ENCODE peak calls at places on chromosome 21, in four cellular contexts. E, U, Z and M are unnamed samples.
A peak's percentile ranks its signal among the peaks of the same experiment; 100 is the strongest.

GRCh38 chr21:36430841-36431240 is 45.6 kb downstream of the CHAF1B start:
- DNase-seq in E (no peak), U (no peak), Z (no peak), M (no peak)

GRCh38 chr21:15560383-15561056 is 169.3 kb upstream of the USP25 start:
- DNase-seq in E (no peak), U (no peak), Z (no peak), M (no peak)

GRCh38 chr21:45747802-45748445 is 104.4 kb downstream of the PCBP3 start:
- DNase-seq in E (peak; percentile 85), U (no peak), Z (no peak), M (peak; percentile 32)

GRCh38 chr21:29233611-29234540 is 64.8 kb upstream of the BACH1 start:
- DNase-seq in E (no peak), U (no peak), Z (no peak), M (no peak)

GRCh38 chr21:46115441-46116188 is 17.7 kb downstream of the COL6A2 start:
- DNase-seq in E (no peak), U (no peak), Z (no peak), M (no peak)

GRCh38 chr21:36587388-36587787 is 107.5 kb upstream of the CLDN14 start:
- DNase-seq in E (no peak), U (no peak), Z (no peak), M (no peak)

GRCh38 chr21:37243961-37244360 is 23.2 kb downstream of the VPS26C start:
- DNase-seq in E (no peak), U (no peak), Z (no peak), M (no peak)

GRCh38 chr21:27171704-27172103 is 204.8 kb upstream of the ADAMTS5 start:
- DNase-seq in E (no peak), U (no peak), Z (no peak), M (no peak)

GRCh38 chr21:33402011-33402979 is 918 bp upstream of the IFNGR2 start:
- DNase-seq in E (peak; percentile 61), U (peak; percentile 33), Z (no peak), M (peak; percentile 84)
- H3K4me1 ChIP-seq in E (peaks cover 18% of the 10 kb centered on the region), U (peaks cover 8% of the 10 kb centered on the region), Z (peaks cover 31% of the 10 kb centered on the region), M (no peaks in the 10 kb centered on the region)

DNA sequence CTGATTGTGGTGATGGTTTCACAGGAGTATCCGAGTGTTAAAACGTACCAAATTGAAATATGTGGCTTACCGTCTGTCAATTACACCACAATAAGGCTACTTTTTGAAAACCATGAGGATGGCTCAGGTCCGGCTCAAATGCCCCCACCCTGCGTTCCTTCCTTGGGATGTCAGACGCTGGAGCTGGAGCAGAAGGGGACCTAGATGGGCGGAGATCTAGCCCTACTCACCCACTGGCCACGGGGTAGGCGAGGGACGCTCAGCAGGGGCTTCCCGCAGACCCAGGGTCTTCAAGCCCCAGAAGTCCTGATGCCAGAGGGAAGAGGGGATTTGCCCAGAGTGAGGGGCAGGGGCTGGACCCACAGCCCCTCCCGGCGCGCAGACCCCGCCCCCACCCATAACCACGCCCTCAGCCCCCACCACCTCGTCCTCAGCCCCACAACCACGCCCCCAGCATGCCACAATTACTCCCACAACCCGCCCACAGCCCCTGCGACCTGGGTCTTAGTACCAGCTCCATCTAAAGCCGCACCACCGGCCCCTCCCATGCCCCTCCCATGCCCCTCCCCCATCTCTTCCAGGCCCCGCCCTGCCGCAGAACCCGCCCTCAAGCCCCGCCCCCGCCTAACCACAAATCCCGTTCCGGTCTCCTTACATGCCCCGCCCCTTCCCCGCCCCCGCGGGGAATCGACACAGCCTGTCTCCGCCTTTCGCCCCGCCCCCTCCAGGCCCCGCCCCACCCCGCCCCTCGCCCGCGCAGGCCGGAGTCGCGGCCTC is at the start of gene LRRC3:
- DNase-seq in E (peak; percentile 91), U (peak; percentile 50), Z (peak; percentile 77), M (peak; percentile 83)
- H3K27ac ChIP-seq in E (no peak within 1 kb of the TSS), U (no peak within 1 kb of the TSS), Z (no peak within 1 kb of the TSS), M (no peak within 1 kb of the TSS)

GRCh38 chr21:17523007-17523451 is 10.2 kb downstream of the CXADR start:
- DNase-seq in E (no peak), U (no peak), Z (no peak), M (no peak)
- H3K4me1 ChIP-seq in E (no peaks in the 10 kb centered on the region), U (no peaks in the 10 kb centered on the region), Z (no peaks in the 10 kb centered on the region), M (no peaks in the 10 kb centered on the region)

DNA sequence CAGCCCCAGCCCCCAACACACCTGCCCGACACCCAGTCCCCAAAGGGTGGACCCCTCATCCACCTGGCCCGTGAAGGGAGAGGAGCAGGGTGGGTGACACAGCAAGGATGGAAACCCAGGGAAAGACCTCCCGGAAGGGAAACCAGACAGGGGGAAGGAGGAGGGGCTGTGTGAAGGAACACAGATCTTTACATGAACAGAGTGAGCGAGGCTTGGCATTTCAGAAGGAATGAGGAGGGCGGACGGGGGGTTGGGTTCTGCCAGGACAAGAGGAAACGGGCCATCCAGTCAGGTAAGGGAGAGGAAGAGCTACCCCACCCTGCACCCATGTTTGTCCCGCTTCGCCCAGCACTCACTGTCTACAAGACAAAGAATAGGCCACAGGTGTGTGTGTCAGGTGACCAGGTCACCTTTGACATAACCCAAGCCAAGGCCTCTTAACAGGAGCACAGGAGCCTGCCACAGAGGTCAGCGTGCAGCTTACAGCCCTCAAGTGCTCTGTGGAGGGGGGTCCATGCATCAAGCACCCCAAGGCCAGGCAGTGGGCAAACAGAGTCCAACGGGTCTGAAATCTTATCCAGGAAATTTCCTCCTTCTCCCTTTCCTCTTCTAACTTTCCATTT is 18.0 kb upstream of the PRDM15 start:
- DNase-seq in E (no peak), U (no peak), Z (no peak), M (no peak)
- H3K27ac ChIP-seq in E (no peak overlapping the region), U (no peak overlapping the region), Z (no peak overlapping the region), M (no peak overlapping the region)

GRCh38 chr21:34913786-34914185 is 135.3 kb downstream of the RUNX1 start:
- DNase-seq in E (no peak), U (no peak), Z (no peak), M (no peak)
- H3K4me1 ChIP-seq in E (no peaks in the 10 kb centered on the region), U (no peaks in the 10 kb centered on the region), Z (peaks cover 47% of the 10 kb centered on the region), M (no peaks in the 10 kb centered on the region)

GRCh38 chr21:42468511-42469131 is 27.4 kb downstream of the RSPH1 start:
- DNase-seq in E (no peak), U (no peak), Z (no peak), M (no peak)

GRCh38 chr21:42465008-42465878 is 30.8 kb downstream of the RSPH1 start:
- DNase-seq in E (peak; percentile 97), U (no peak), Z (no peak), M (no peak)

GRCh38 chr21:42469272-42469671 is 26.8 kb downstream of the RSPH1 start:
- DNase-seq in E (no peak), U (no peak), Z (no peak), M (no peak)

GRCh38 chr21:42466700-42467612 is 29.1 kb downstream of the RSPH1 start:
- DNase-seq in E (peak; percentile 48), U (no peak), Z (no peak), M (no peak)

GRCh38 chr21:42467613-42467983 is 28.4 kb downstream of the RSPH1 start:
- DNase-seq in E (no peak), U (no peak), Z (no peak), M (no peak)
- H3K27ac ChIP-seq in E (peak overlapping the region; percentile 29), U (no peak overlapping the region), Z (no peak overlapping the region), M (no peak overlapping the region)

GRCh38 chr21:38770660-38771059 is 35.1 kb upstream of the ETS2 start:
- DNase-seq in E (no peak), U (no peak), Z (no peak), M (no peak)

GRCh38 chr21:38773108-38774061 is 32.3 kb upstream of the ETS2 start:
- DNase-seq in E (peak; percentile 24), U (no peak), Z (no peak), M (peak; percentile 87)

GRCh38 chr21:38769253-38769780 is 36.4 kb upstream of the ETS2 start:
- DNase-seq in E (no peak), U (no peak), Z (no peak), M (no peak)

GRCh38 chr21:38774152-38774551 is 31.6 kb upstream of the ETS2 start:
- DNase-seq in E (no peak), U (no peak), Z (no peak), M (no peak)

GRCh38 chr21:38771536-38771935 is 34.2 kb upstream of the ETS2 start:
- DNase-seq in E (no peak), U (no peak), Z (no peak), M (no peak)
- H3K4me1 ChIP-seq in E (no peaks in the 10 kb centered on the region), U (no peaks in the 10 kb centered on the region), Z (peaks cover 21% of the 10 kb centered on the region), M (peaks cover 7% of the 10 kb centered on the region)